ENCODE peak calls at places on chromosomes 12 and 14, in four cellular contexts. U, A, M and Y are unnamed samples.

GRCh38 chr12:94704452-94704871 is 54.1 kb upstream of the TMCC3 start:
- DNase-seq in M (no peak), U (no peak), A (peak; percentile 41), Y (peak; percentile 79)

GRCh38 chr12:87931764-87932163 is 97.4 kb downstream of the C12orf50 start:
- DNase-seq in A (no peak), M (no peak), U (no peak), Y (peak; percentile 15)

GRCh38 chr12:126432780-126433179 is 1367.5 kb downstream of the AACS start:
- DNase-seq in A (no peak), U (no peak), M (no peak), Y (no peak)

GRCh38 chr14:56799327-56799645 is 11.0 kb downstream of the OTX2 start:
- DNase-seq in U (no peak), A (no peak), M (no peak), Y (no peak)

GRCh38 chr12:58907326-58907855 is 12.9 kb downstream of the LRIG3 start:
- DNase-seq in U (no peak), A (no peak), M (no peak), Y (no peak)

GRCh38 chr14:25132094-25132493 is 82.1 kb upstream of the STXBP6 start:
- DNase-seq in A (no peak), M (no peak), U (no peak), Y (no peak)

GRCh38 chr12:130070017-130070653 is 92.1 kb upstream of the FZD10 start:
- DNase-seq in A (no peak), M (peak; percentile 84), U (peak; percentile 40), Y (no peak)

GRCh38 chr12:107243316-107243715 is 150.0 kb upstream of the CRY1 start:
- DNase-seq in U (no peak), A (no peak), M (no peak), Y (no peak)

GRCh38 chr12:24901975-24902461 is 46.9 kb downstream of the BCAT1 start:
- DNase-seq in M (peak; percentile 49), U (no peak), A (no peak), Y (no peak)

GRCh38 chr12:24069532-24070395 is 120.3 kb upstream of the SOX5 start:
- DNase-seq in M (peak; percentile 21), U (no peak), A (no peak), Y (no peak)

GRCh38 chr12:120928864-120929652 is 24.9 kb upstream of the SPPL3 start:
- DNase-seq in A (peak; percentile 69), M (no peak), U (no peak), Y (no peak)

GRCh38 chr12:113086249-113087164 is 30.0 kb downstream of the DTX1 start:
- DNase-seq in A (no peak), U (no peak), M (peak; percentile 43), Y (no peak)

GRCh38 chr14:21026251-21026987 is 1.6 kb upstream of the NDRG2 start:
- DNase-seq in U (no peak), M (no peak), A (no peak), Y (no peak)

GRCh38 chr12:103634732-103635131 is 47.7 kb downstream of the STAB2 start:
- DNase-seq in U (no peak), M (no peak), A (no peak), Y (no peak)

GRCh38 chr12:121894633-121895032 is 6.0 kb downstream of the PSMD9 start:
- DNase-seq in M (peak; percentile 39), U (no peak), A (no peak), Y (peak; percentile 10)

GRCh38 chr14:77682158-77682553 is 25.7 kb downstream of the ALKBH1 start:
- DNase-seq in U (no peak), A (peak; percentile 26), M (no peak), Y (peak; percentile 44)

GRCh38 chr12:64029013-64029857 is 184.7 kb downstream of the SRGAP1 start:
- DNase-seq in A (no peak), M (no peak), U (no peak), Y (peak; percentile 71)

GRCh38 chr14:100443643-100444042 is 120.5 kb downstream of the SLC25A47 start:
- DNase-seq in U (no peak), M (no peak), A (no peak), Y (peak; percentile 59)

GRCh38 chr14:44029933-44030332 is 477.1 kb downstream of the FSCB start:
- DNase-seq in M (no peak), U (no peak), A (peak; percentile 20), Y (no peak)

GRCh38 chr12:2393996-2394395 is 341.2 kb downstream of the CACNA1C start:
- DNase-seq in A (no peak), M (no peak), U (no peak), Y (no peak)

GRCh38 chr12:124720019-124720686 is 143.5 kb downstream of the SCARB1 start:
- DNase-seq in M (no peak), A (peak; percentile 70), U (no peak), Y (peak; percentile 36)

GRCh38 chr12:65740873-65741600 is 83.2 kb upstream of the HMGA2 start:
- DNase-seq in U (peak; percentile 71), M (peak; percentile 85), A (no peak), Y (peak; percentile 51)

GRCh38 chr14:65352964-65353530 is 59.5 kb upstream of the FUT8 start:
- DNase-seq in A (peak; percentile 63), U (no peak), M (no peak), Y (no peak)

GRCh38 chr12:130425698-130426245 is 88.1 kb downstream of the PIWIL1 start:
- DNase-seq in A (no peak), M (no peak), U (no peak), Y (no peak)

GRCh38 chr12:107400686-107401447 is 284.7 kb upstream of the PWP1 start:
- DNase-seq in M (no peak), U (peak; percentile 9), A (no peak), Y (no peak)

DNA sequence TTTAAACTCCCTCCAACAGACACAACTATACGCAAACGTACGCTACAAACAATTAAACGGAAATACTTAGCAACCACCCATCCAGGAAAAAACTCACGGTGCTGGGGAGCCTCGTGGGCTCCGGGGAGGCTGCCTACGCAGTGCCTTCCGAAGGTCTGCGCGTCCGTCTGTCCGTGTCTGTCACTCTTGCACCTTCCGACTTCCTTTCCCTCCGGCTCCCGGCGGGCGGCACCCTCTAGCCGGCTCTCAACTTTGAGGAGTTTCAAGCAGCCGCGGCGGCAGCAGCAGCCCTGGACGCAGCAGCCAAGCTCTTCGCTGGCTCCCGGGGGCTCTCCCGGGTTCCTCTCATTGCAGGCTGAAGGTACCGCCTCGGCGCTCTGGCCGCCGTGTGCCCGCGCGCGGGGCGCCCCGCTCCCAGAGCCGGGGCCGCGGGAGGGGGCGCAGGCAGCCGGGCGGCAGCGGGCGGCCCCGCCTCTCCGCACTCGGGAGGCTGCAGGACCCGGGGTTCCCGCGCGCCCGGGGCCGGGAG is at the start of gene PCED1B:
- DNase-seq in A (no peak), M (peak; percentile 80), U (peak; percentile 55), Y (peak; percentile 68)
- TF ChIP-seq CTCF in A (peak; percentile 71), M (no peak), U (peak; percentile 14), Y (peak; percentile 47)

DNA sequence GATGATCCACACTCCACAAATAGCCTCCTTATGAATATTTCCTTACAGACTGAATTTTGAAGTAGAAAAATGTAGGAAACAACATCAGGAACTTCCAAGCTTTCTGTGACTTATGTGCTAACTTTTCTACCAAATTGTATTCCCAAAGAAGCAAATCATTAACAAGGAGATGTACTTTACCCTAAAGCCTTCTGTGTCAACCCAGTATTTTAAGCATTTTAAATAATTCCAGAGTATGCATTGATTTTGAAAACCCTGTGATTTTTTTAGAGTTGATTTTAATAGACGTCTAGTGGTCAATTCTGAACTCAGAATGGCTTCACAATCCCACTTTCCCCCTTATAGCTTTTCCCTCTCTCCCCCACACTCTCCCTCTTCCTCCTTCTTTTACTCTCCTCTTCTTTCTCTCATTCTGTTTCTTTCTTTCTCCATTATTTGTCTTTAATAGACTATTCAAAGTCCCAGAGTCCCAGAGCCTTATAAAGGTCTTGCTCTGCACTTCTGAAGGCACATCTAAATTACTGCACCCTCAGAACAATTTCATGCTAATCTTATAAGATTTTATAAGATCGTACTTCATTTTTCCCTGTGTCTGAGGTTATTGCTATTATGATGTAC is 10.1 kb upstream of the MYF6 start:
- DNase-seq in U (no peak), M (no peak), A (no peak), Y (no peak)
- TF ChIP-seq CTCF in U (no peak), M (no peak), A (no peak), Y (no peak)

DNA sequence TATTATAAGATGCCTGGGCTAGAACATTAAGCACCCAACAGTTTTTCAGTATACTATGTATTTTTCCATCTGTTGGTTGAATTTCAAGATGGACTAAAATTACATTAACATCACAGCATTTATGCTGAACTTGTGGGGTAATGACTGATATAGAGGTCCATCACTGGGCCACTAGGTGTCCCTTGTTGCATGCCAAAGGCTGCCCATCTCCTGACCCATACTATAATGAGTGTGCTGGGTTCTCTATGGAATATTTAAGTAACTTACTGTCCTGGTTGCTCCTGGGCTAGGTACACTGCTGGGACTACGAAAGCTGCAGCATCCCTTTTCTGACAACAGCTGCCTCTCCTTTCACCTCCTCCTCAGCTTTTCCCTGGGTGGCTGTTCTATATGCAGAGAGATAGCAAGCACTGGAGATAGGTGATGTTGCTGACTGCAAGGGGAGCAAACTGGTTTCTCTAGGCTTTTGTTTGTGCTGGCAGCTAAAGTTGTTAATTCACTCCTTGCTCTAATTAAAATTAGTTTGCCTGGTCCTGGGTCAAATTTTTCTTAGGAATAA is 138.6 kb upstream of the TRHDE start:
- DNase-seq in M (no peak), A (no peak), U (no peak), Y (peak; percentile 4)
- TF ChIP-seq CTCF in M (no peak), A (no peak), U (no peak), Y (peak; percentile 54)

GRCh38 chr14:39179042-39179441 is 4.0 kb downstream of the PNN start:
- DNase-seq in A (no peak), U (no peak), M (no peak), Y (no peak)

GRCh38 chr14:39174560-39175444 is at the start of gene PNN:
- DNase-seq in A (peak; percentile 98), M (peak; percentile 98), U (peak; percentile 93), Y (peak; percentile 100)

GRCh38 chr14:39175445-39176262 is 600 bp downstream of the PNN start:
- DNase-seq in M (peak; percentile 65), U (no peak), A (no peak), Y (no peak)

GRCh38 chr14:39176263-39177167 is 1.5 kb downstream of the PNN start:
- DNase-seq in M (no peak), U (no peak), A (no peak), Y (no peak)

DNA sequence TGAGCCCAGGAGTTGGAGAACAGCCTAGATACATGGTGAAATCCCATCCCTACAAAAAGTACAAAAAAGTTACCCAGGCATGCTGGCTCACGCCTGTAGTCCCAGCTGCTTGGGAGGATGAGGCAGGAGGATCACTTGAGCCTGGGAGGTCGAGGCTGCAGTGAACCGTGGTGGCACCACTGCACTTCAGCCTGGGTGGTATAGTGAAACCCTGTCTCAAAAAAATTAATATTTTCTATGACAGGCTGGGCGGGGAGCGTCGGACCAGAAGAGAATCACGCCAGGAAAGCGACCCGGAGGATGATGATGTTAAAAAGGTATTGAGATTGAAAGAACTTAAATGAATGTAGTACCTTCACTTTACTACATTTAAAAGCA is 2.1 kb downstream of the PNN start:
- DNase-seq in M (no peak), U (no peak), A (no peak), Y (no peak)
- TF ChIP-seq CTCF in M (no peak), U (no peak), A (no peak), Y (no peak)